ENCODE peak calls at places on chromosome 3, in five cellular contexts. P, Y, J, U and Q are unnamed samples.

GRCh38 chr3:138946554-138947302 is at the start of the genes FOXL2 and FOXL2NB:
- DNase-seq in Y (peak; percentile 84), P (no peak), U (peak; percentile 63), J (no peak), Q (no peak)

GRCh38 chr3:171101982-171102610 is 75.6 kb upstream of the SLC2A2 start:
- DNase-seq in Y (peak; percentile 70), P (no peak), U (no peak), J (no peak), Q (no peak)

GRCh38 chr3:146655333-146655996 is 50.3 kb upstream of the PLSCR5 start:
- DNase-seq in Y (no peak), P (no peak), J (no peak), U (no peak), Q (no peak)

GRCh38 chr3:172653004-172653403 is 57.9 kb downstream of the NCEH1 start:
- DNase-seq in J (no peak), Y (no peak), P (no peak), U (no peak), Q (no peak)

GRCh38 chr3:103184772-103185171 is 750.0 kb downstream of the ZPLD1 start:
- DNase-seq in P (no peak), U (no peak), J (no peak), Y (no peak), Q (no peak)

GRCh38 chr3:186241910-186242821 is 119.9 kb downstream of the DGKG start:
- DNase-seq in Y (peak; percentile 39), J (peak; percentile 23), U (peak; percentile 44), P (no peak), Q (no peak)

GRCh38 chr3:179526989-179527391 is 35.7 kb upstream of the ACTL6A start:
- DNase-seq in U (peak; percentile 15), P (no peak), Y (peak; percentile 56), J (peak; percentile 33), Q (no peak)

GRCh38 chr3:32483772-32484171 is 18.9 kb downstream of the CMTM6 start:
- DNase-seq in P (no peak), Y (no peak), J (no peak), U (no peak), Q (no peak)

GRCh38 chr3:27639271-27639670 is 82.9 kb downstream of the EOMES start:
- DNase-seq in J (no peak), P (no peak), U (no peak), Y (no peak), Q (no peak)

GRCh38 chr3:50241163-50241562 is 5.2 kb downstream of the GNAI2 start:
- DNase-seq in P (no peak), U (peak; percentile 74), Y (no peak), J (peak; percentile 80), Q (no peak)

GRCh38 chr3:59829527-59829926 is 779.7 kb upstream of the CFAP20DC start:
- DNase-seq in U (no peak), J (no peak), P (no peak), Y (no peak), Q (no peak)

GRCh38 chr3:119099785-119100184 is 46.2 kb upstream of the TEX55 start:
- DNase-seq in U (no peak), Y (no peak), P (no peak), J (no peak), Q (no peak)

GRCh38 chr3:194062825-194063224 is 73.1 kb upstream of the HES1 start:
- DNase-seq in U (no peak), Y (no peak), J (no peak), P (no peak), Q (no peak)

GRCh38 chr3:194091141-194091540 is 44.8 kb upstream of the HES1 start:
- DNase-seq in P (no peak), J (no peak), Y (peak; percentile 23), U (no peak), Q (no peak)

GRCh38 chr3:118948146-118948545 is 86.5 kb downstream of the IGSF11 start:
- DNase-seq in J (no peak), Y (no peak), P (no peak), U (no peak), Q (no peak)

GRCh38 chr3:101195951-101196713 is 124.2 kb downstream of the IMPG2 start:
- DNase-seq in J (no peak), Y (peak; percentile 40), P (no peak), U (no peak), Q (no peak)

GRCh38 chr3:65993134-65993900 is 45.4 kb downstream of the MAGI1 start:
- DNase-seq in Y (no peak), U (no peak), P (no peak), J (no peak), Q (no peak)

GRCh38 chr3:99901200-99901926 is 83.7 kb downstream of the CMSS1 start:
- DNase-seq in Y (peak; percentile 81), P (no peak), U (no peak), J (no peak), Q (no peak)

GRCh38 chr3:53140575-53141467 is 10.6 kb upstream of the RFT1 start:
- DNase-seq in Y (peak; percentile 63), U (no peak), P (no peak), J (no peak), Q (no peak)

GRCh38 chr3:131551761-131552160 is 49.0 kb upstream of the MRPL3 start:
- DNase-seq in U (no peak), J (no peak), P (no peak), Y (no peak), Q (no peak)

GRCh38 chr3:156211583-156211982 is 91.2 kb downstream of the KCNAB1 start:
- DNase-seq in U (no peak), P (no peak), J (no peak), Y (peak; percentile 31), Q (no peak)

GRCh38 chr3:149442845-149443544 is 31.5 kb upstream of the TM4SF4 start:
- DNase-seq in Y (peak; percentile 85), U (no peak), P (no peak), J (no peak), Q (no peak)

GRCh38 chr3:42497009-42497731 is 5.3 kb upstream of the VIPR1 start:
- DNase-seq in U (no peak), J (no peak), Y (no peak), P (no peak), Q (no peak)

GRCh38 chr3:139937674-139938279 is 2.8 kb downstream of the CLSTN2 start:
- DNase-seq in J (peak; percentile 43), Y (peak; percentile 35), U (peak; percentile 50), P (no peak), Q (peak; percentile 36)

GRCh38 chr3:149247929-149248691 is 26.5 kb upstream of the CP start:
- DNase-seq in P (no peak), Y (no peak), U (no peak), J (no peak), Q (no peak)

GRCh38 chr3:188272481-188273372 is 118.8 kb downstream of the LPP start:
- DNase-seq in P (no peak), Y (peak; percentile 93), J (no peak), U (no peak), Q (no peak)

DNA sequence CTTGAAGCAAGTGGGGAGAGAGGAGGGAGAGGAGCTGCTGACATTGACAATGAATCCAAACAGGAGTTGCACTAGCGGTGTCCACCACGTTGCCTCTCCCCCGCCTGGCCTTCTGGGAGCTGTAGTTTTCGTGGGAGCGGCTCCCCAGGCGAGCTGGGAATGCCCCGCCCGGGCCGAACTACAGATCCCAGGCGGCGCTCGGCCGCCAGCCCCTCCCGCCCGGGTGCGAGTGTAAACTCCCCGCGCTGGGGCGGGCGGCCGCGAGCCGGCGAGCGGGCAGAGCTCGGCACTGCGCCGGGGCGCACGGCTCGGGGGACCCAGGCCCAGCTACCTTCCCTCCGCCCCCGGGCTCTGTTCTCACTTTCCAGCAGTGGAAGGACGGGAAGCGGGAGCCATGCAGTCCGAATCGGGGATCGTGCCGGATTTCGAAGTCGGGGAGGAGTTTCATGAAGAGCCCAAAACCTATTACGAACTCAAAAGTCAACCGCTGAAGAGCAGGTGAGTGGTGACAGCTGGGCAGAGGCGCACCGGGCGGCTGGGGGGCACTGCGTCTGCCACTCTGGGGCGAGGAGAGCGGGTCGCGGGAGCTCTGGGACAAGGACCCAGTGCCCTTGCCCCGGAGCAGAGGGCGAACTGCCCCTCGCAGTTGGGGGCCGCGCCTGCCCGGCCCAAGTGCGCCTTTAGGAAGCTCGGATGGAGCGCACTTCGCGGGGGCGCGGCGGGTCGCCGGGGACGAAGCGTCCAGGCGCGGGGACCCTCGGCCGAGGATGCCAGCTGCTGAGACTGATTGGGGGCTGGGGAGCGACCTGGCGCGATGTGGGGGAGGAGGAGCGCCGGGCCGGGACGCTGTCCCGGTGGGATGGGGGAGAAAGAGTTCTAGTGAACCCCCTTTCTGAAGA is at the start of gene MITF:
- DNase-seq in Y (peak; percentile 92), J (peak; percentile 81), U (peak; percentile 91), P (peak; percentile 63), Q (peak; percentile 64)
- TF ChIP-seq CTCF in Y (no peak), J (no peak), U (no peak), P (no peak), Q (no peak)

GRCh38 chr3:114527036-114527644 is 233.3 kb downstream of the TIGIT start:
- DNase-seq in U (no peak), Y (no peak), J (no peak), P (no peak), Q (no peak)
- TF ChIP-seq CTCF in U (peak; percentile 50), Y (peak; percentile 68), J (peak; percentile 68), P (peak; percentile 29), Q (peak; percentile 36)

DNA sequence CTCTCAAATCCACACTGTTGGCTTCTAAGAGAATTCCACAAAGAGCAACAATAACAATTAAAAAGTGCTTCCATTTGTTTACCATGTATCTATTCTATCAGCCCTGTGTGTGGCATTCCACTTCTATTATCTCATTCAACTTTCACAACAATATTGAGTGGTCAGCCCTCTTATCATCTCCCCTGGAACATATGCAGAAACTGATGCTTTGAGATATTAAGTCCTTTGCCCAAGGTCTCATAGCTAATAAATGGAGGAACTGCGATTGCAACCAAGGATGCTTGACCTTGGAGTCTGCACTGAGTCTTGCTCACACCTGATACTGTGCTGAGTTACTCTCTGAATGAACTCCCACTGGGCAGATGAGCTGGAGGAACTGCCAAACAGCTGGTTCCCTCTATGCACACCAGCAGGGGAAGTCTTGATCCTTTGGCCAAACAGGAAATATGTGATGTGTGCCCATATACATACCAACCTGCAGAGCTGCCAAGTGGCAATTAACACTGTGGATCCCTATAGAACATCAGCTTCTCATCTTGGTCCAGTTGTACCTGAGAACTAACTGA is 144.7 kb upstream of the WNT5A start:
- DNase-seq in J (no peak), U (no peak), Y (no peak), P (no peak), Q (no peak)
- TF ChIP-seq CTCF in J (no peak), U (no peak), Y (no peak), P (no peak), Q (no peak)

GRCh38 chr3:115469649-115470048 is 153.7 kb upstream of the GAP43 start:
- DNase-seq in P (no peak), J (no peak), Y (no peak), U (no peak), Q (no peak)

GRCh38 chr3:115478359-115478758 is 145.0 kb upstream of the GAP43 start:
- DNase-seq in Y (no peak), J (no peak), U (no peak), P (no peak), Q (no peak)

GRCh38 chr3:115470254-115470653 is 153.1 kb upstream of the GAP43 start:
- DNase-seq in U (no peak), P (no peak), J (no peak), Y (no peak), Q (no peak)

GRCh38 chr3:115476472-115476871 is 146.8 kb upstream of the GAP43 start:
- DNase-seq in P (no peak), Y (no peak), U (no peak), J (no peak), Q (no peak)

GRCh38 chr3:115475178-115476041 is 147.9 kb upstream of the GAP43 start:
- DNase-seq in P (no peak), J (no peak), U (no peak), Y (no peak), Q (no peak)
- TF ChIP-seq CTCF in P (no peak), J (no peak), U (no peak), Y (no peak), Q (no peak)

GRCh38 chr3:151839313-151839631 is 25.4 kb downstream of the AADAC start:
- DNase-seq in Y (no peak), U (no peak), J (no peak), P (no peak), Q (no peak)
- TF ChIP-seq CTCF in Y (no peak), U (no peak), J (peak; percentile 33), P (no peak), Q (no peak)